ENCODE peak calls at places on chromosome 1, in seven cellular contexts. D, H, W, I, V, B and K are unnamed samples.
A peak's percentile ranks its signal among the peaks of the same experiment; 100 is the strongest.

GRCh38 chr1:211813590-211813989 is 17.0 kb downstream of the LPGAT1 start:
- DNase-seq in H (no peak), V (no peak), B (peak; percentile 55), I (peak; percentile 67), D (no peak), W (no peak), K (no peak)

GRCh38 chr1:97603218-97603617 is 317.6 kb downstream of the DPYD start:
- DNase-seq in D (no peak), V (no peak), B (no peak), I (no peak), W (no peak), H (no peak), K (no peak)

GRCh38 chr1:213993929-213994328 is 6.2 kb downstream of the PROX1 start:
- DNase-seq in B (no peak), W (no peak), D (no peak), V (no peak), I (no peak), H (no peak), K (no peak)

GRCh38 chr1:185720633-185721272 is 13.4 kb upstream of the HMCN1 start:
- DNase-seq in H (peak; percentile 51), W (no peak), B (no peak), D (no peak), I (peak; percentile 78), V (no peak), K (no peak)

GRCh38 chr1:2174348-2175054 is 20.1 kb downstream of the FAAP20 start:
- DNase-seq in H (peak; percentile 49), B (peak; percentile 26), D (peak; percentile 90), V (peak; percentile 81), W (peak; percentile 84), I (peak; percentile 62), K (no peak)

GRCh38 chr1:159790237-159790917 is 9.6 kb downstream of the DUSP23 start:
- DNase-seq in B (no peak), I (peak; percentile 49), V (no peak), D (peak; percentile 59), W (peak; percentile 37), H (peak; percentile 58), K (no peak)

GRCh38 chr1:212532469-212533235 is 75.9 kb upstream of the ATF3 start:
- DNase-seq in D (no peak), I (no peak), W (no peak), V (no peak), B (no peak), H (no peak), K (no peak)

GRCh38 chr1:101316801-101317200 is 80.0 kb downstream of the S1PR1 start:
- DNase-seq in D (no peak), H (no peak), B (no peak), W (no peak), V (no peak), I (no peak), K (no peak)

GRCh38 chr1:43405219-43405875 is 15.6 kb downstream of the SZT2 start:
- DNase-seq in V (no peak), D (no peak), W (no peak), B (no peak), H (no peak), I (no peak), K (no peak)

GRCh38 chr1:27487927-27488522 is 1.9 kb downstream of the WASF2 start:
- DNase-seq in W (no peak), D (no peak), H (peak; percentile 67), I (peak; percentile 23), V (peak; percentile 33), B (peak; percentile 79), K (no peak)

GRCh38 chr1:64042331-64043100 is 160.9 kb upstream of the UBE2U start:
- DNase-seq in B (no peak), I (peak; percentile 99), H (no peak), V (no peak), D (peak; percentile 18), W (peak; percentile 44), K (peak; percentile 65)

GRCh38 chr1:231626535-231626950 is at the start of gene DISC1:
- DNase-seq in B (peak; percentile 82), D (peak; percentile 89), I (peak; percentile 85), H (no peak), V (peak; percentile 90), W (peak; percentile 90), K (peak; percentile 74)

GRCh38 chr1:222896630-222897526 is 82.0 kb downstream of the DISP1 start:
- DNase-seq in H (no peak), V (no peak), D (no peak), B (no peak), W (no peak), I (peak; percentile 62), K (no peak)

GRCh38 chr1:21779613-21780521 is 3.1 kb downstream of the USP48 start:
- DNase-seq in I (peak; percentile 18), D (no peak), V (no peak), B (no peak), H (no peak), W (no peak), K (no peak)

GRCh38 chr1:218156602-218157001 is 128.5 kb upstream of the RRP15 start:
- DNase-seq in V (no peak), D (peak; percentile 12), H (no peak), W (no peak), B (no peak), I (no peak), K (no peak)

GRCh38 chr1:169146536-169147214 is 40.2 kb downstream of the ATP1B1 start:
- DNase-seq in I (no peak), V (no peak), W (no peak), B (no peak), H (no peak), D (no peak), K (no peak)

GRCh38 chr1:153866045-153866850 is 56.5 kb downstream of the GATAD2B start:
- DNase-seq in V (no peak), D (no peak), W (no peak), B (no peak), H (peak; percentile 28), I (peak; percentile 50), K (no peak)

GRCh38 chr1:172269084-172269483 is 151.4 kb upstream of the C1orf105 start:
- DNase-seq in W (no peak), D (no peak), B (no peak), V (no peak), I (no peak), H (no peak), K (no peak)